ENCODE peak calls at places on chromosomes 7 and 10, in five cellular contexts. Z is upper lobe of right lung, H is fibroblast of the aortic adventitia, E is brain microvascular endothelial cell, Q is prostate gland. S is an unnamed sample.

GRCh38 chr7:135385209-135385608 is 124.7 kb downstream of the CNOT4 start:
- DNase-seq in E (peak; percentile 42), Q (peak; percentile 37), Z (no peak), H (peak; percentile 54), S (peak; percentile 82)

GRCh38 chr10:48456808-48457761 is 147.8 kb downstream of the ARHGAP22 start:
- DNase-seq in H (no peak), E (no peak), Q (no peak), Z (peak; percentile 58), S (no peak)

GRCh38 chr10:101563497-101564040 is 24.5 kb downstream of the POLL start:
- DNase-seq in Q (no peak), E (no peak), Z (no peak), H (no peak), S (no peak)

GRCh38 chr7:2520131-2520807 is 695 bp downstream of the LFNG start:
- DNase-seq in Z (no peak), E (no peak), H (no peak), Q (no peak), S (peak; percentile 30)

GRCh38 chr10:21464134-21464533 is 61.3 kb downstream of the SKIDA1 start:
- DNase-seq in H (no peak), Q (no peak), E (no peak), Z (no peak), S (no peak)

GRCh38 chr7:155211173-155211572 is 86.5 kb upstream of the INSIG1 start:
- DNase-seq in E (no peak), Z (no peak), H (no peak), Q (no peak), S (no peak)

GRCh38 chr10:93851169-93851568 is 42.6 kb upstream of the SLC35G1 start:
- DNase-seq in Q (no peak), E (no peak), H (no peak), Z (no peak), S (no peak)

GRCh38 chr10:122374246-122374858 is at the start of gene PLEKHA1:
- DNase-seq in Q (peak; percentile 94), H (peak; percentile 89), E (peak; percentile 93), Z (peak; percentile 98), S (peak; percentile 93)

GRCh38 chr7:7996568-7996967 is 28.0 kb downstream of the GLCCI1 start:
- DNase-seq in Z (no peak), Q (peak; percentile 13), E (peak; percentile 12), H (no peak), S (peak; percentile 22)

GRCh38 chr10:121154846-121155245 is 303.7 kb downstream of the WDR11 start:
- DNase-seq in H (no peak), Z (no peak), Q (peak; percentile 38), E (no peak), S (peak; percentile 57)

GRCh38 chr7:134071355-134072331 is 55.5 kb upstream of the LRGUK start:
- DNase-seq in E (no peak), H (no peak), Z (no peak), Q (no peak), S (no peak)

GRCh38 chr7:113730309-113730955 is 188.4 kb downstream of the PPP1R3A start:
- DNase-seq in Z (no peak), Q (no peak), E (peak; percentile 66), H (peak; percentile 73), S (peak; percentile 46)

GRCh38 chr10:27822286-27822685 is 76.7 kb upstream of the MKX start:
- DNase-seq in Q (no peak), H (peak; percentile 6), Z (no peak), E (peak; percentile 50), S (no peak)

GRCh38 chr7:120273476-120273975 is 551 bp downstream of the KCND2 start:
- DNase-seq in Q (no peak), H (peak; percentile 44), Z (peak; percentile 67), E (no peak), S (no peak)

GRCh38 chr7:141558544-141559183 is 7.5 kb downstream of the AGK start:
- DNase-seq in H (peak; percentile 7), Z (no peak), E (peak; percentile 12), Q (no peak), S (peak; percentile 64)

GRCh38 chr10:87694011-87694794 is 34.5 kb downstream of the PAPSS2 start:
- DNase-seq in Z (no peak), E (no peak), Q (no peak), H (no peak), S (no peak)

GRCh38 chr10:122632031-122632430 is 67.6 kb downstream of the C10orf120 start:
- DNase-seq in Z (peak; percentile 51), H (no peak), Q (no peak), E (no peak), S (no peak)

GRCh38 chr7:149886018-149886416 is 12.2 kb downstream of the ATP6V0E2 start:
- DNase-seq in E (no peak), Z (no peak), H (no peak), Q (no peak), S (no peak)

GRCh38 chr10:119149723-119150122 is 15.8 kb downstream of the SFXN4 start:
- DNase-seq in H (no peak), Z (no peak), E (no peak), Q (no peak), S (no peak)

GRCh38 chr7:37031571-37032257 is 307.4 kb upstream of the AOAH start:
- DNase-seq in H (peak; percentile 99), Z (peak; percentile 64), Q (peak; percentile 88), E (peak; percentile 99), S (peak; percentile 99)

GRCh38 chr10:90787906-90788491 is 69.8 kb downstream of the HTR7 start:
- DNase-seq in Z (no peak), Q (no peak), H (peak; percentile 59), E (peak; percentile 37), S (peak; percentile 59)

GRCh38 chr10:71270301-71270777 is 48.7 kb upstream of the SLC29A3 start:
- DNase-seq in Z (no peak), Q (no peak), H (peak; percentile 84), E (peak; percentile 78), S (peak; percentile 72)

GRCh38 chr10:14723052-14723689 is 51.5 kb downstream of the FAM107B start:
- DNase-seq in Z (no peak), H (no peak), Q (no peak), E (no peak), S (no peak)

S was measured in MCF 10A.